ENCODE peak calls at places on chromosomes 6 and 20, in nine cellular contexts. H is T-helper 2 cell; O is T-cell; W is SHP77 treated with DMSO at 0.1 percent for 48 hours; R is AG09319; U is M059J; F is NCI-H187; X is Panc1; E is stimulated activated CD8-positive, alpha-beta memory T cell treated with anti-CD3 and anti-CD28 coated beads, Interleukin-15, amount 100 ng/mL, for 48 hours. J is an unnamed sample.

GRCh38 chr20:2585811-2586210 is 49.4 kb downstream of the TMC2 start:
- DNase-seq in H (no peak), O (no peak), W (no peak), R (no peak), U (peak), F (no peak), X (no peak), E (no peak), J (no peak)

GRCh38 chr6:5644523-5645183 is 362.1 kb downstream of the NRN1 start:
- DNase-seq in H (no peak), O (no peak), W (no peak), R (no peak), U (peak), F (no peak), X (no peak), E (no peak), J (no peak)

GRCh38 chr6:4774715-4775590 is 1.3 kb upstream of the CDYL start:
- DNase-seq in H (peak), O (peak), W (no peak), R (no peak), U (no peak), F (no peak), X (no peak), E (no peak), J (no peak)

GRCh38 chr6:9401936-9402335 is 966.6 kb upstream of the SLC35B3 start:
- DNase-seq in H (no peak), O (no peak), W (no peak), R (no peak), U (peak), F (no peak), X (no peak), E (no peak), J (no peak)

GRCh38 chr6:105591053-105591452 is 188.2 kb upstream of the PREP start:
- DNase-seq in H (no peak), O (no peak), W (no peak), R (no peak), U (peak), F (no peak), X (no peak), E (no peak), J (no peak)

GRCh38 chr20:973785-974194 is 28.3 kb downstream of the RSPO4 start:
- DNase-seq in H (no peak), O (peak), W (peak), R (no peak), U (peak), F (no peak), X (peak), E (peak), J (peak)

GRCh38 chr6:139137716-139138115 is 2.8 kb downstream of the HECA start:
- DNase-seq in H (no peak), O (no peak), W (no peak), R (no peak), U (no peak), F (no peak), X (no peak), E (no peak), J (no peak)

GRCh38 chr20:24498641-24499040 is 29.2 kb downstream of the SYNDIG1 start:
- DNase-seq in H (no peak), O (no peak), W (no peak), R (no peak), U (no peak), F (no peak), X (no peak), E (no peak), J (no peak)

GRCh38 chr6:134240664-134241431 is 77.1 kb downstream of the SGK1 start:
- DNase-seq in H (peak), O (peak), W (no peak), R (no peak), U (no peak), F (no peak), X (no peak), E (peak), J (no peak)

GRCh38 chr6:3297909-3298308 is 39.2 kb downstream of the PSMG4 start:
- DNase-seq in H (no peak), O (no peak), W (no peak), R (no peak), U (no peak), F (no peak), X (no peak), E (no peak), J (no peak)

GRCh38 chr6:65566117-65566516 is 140.9 kb downstream of the EYS start:
- DNase-seq in H (no peak), O (no peak), W (no peak), R (no peak), U (peak), F (no peak), X (no peak), E (no peak), J (no peak)